ENCODE peak calls at places on chromosome 6, in seven cellular contexts. U, H, F, P, M, C and S are unnamed samples.

GRCh38 chr6:157946865-157947532 is 34.7 kb upstream of the SYNJ2 start:
- DNase-seq in U (no peak), H (no peak), F (no peak), P (no peak), M (no peak), C (no peak), S (no peak)

GRCh38 chr6:75488026-75488425 is 5.6 kb downstream of the FILIP1 start:
- DNase-seq in U (no peak), H (no peak), F (no peak), P (no peak), M (no peak), C (no peak), S (no peak)

GRCh38 chr6:7264041-7264440 is 49.0 kb downstream of the SSR1 start:
- DNase-seq in U (no peak), H (no peak), F (no peak), P (peak; percentile 50), M (no peak), C (no peak), S (no peak)

GRCh38 chr6:47352169-47352568 is 42.5 kb upstream of the TNFRSF21 start:
- DNase-seq in U (no peak), H (peak; percentile 70), F (no peak), P (no peak), M (no peak), C (no peak), S (no peak)

GRCh38 chr6:157466340-157466643 is 85.3 kb downstream of the ZDHHC14 start:
- DNase-seq in U (no peak), H (no peak), F (no peak), P (no peak), M (no peak), C (no peak), S (no peak)

GRCh38 chr6:38495922-38496635 is 143.7 kb downstream of the BTBD9 start:
- DNase-seq in U (no peak), H (no peak), F (no peak), P (no peak), M (no peak), C (no peak), S (no peak)

GRCh38 chr6:337782-338464 is 45.6 kb downstream of the DUSP22 start:
- DNase-seq in U (no peak), H (no peak), F (no peak), P (no peak), M (no peak), C (no peak), S (no peak)

GRCh38 chr6:105569706-105570105 is 166.8 kb upstream of the PREP start:
- DNase-seq in U (no peak), H (no peak), F (no peak), P (no peak), M (no peak), C (no peak), S (no peak)

GRCh38 chr6:44222987-44223470 is 366 bp upstream of the SLC29A1 start:
- DNase-seq in U (no peak), H (no peak), F (no peak), P (no peak), M (no peak), C (no peak), S (no peak)

GRCh38 chr6:44224978-44225330 is 1.6 kb downstream of the SLC29A1 start:
- DNase-seq in U (no peak), H (no peak), F (no peak), P (no peak), M (no peak), C (no peak), S (no peak)

GRCh38 chr6:44222486-44222986 is 859 bp upstream of the SLC29A1 start:
- DNase-seq in U (no peak), H (peak; percentile 74), F (no peak), P (no peak), M (no peak), C (no peak), S (no peak)

GRCh38 chr6:44224154-44224977 is 971 bp downstream of the SLC29A1 start:
- DNase-seq in U (no peak), H (no peak), F (no peak), P (no peak), M (no peak), C (no peak), S (no peak)

DNA sequence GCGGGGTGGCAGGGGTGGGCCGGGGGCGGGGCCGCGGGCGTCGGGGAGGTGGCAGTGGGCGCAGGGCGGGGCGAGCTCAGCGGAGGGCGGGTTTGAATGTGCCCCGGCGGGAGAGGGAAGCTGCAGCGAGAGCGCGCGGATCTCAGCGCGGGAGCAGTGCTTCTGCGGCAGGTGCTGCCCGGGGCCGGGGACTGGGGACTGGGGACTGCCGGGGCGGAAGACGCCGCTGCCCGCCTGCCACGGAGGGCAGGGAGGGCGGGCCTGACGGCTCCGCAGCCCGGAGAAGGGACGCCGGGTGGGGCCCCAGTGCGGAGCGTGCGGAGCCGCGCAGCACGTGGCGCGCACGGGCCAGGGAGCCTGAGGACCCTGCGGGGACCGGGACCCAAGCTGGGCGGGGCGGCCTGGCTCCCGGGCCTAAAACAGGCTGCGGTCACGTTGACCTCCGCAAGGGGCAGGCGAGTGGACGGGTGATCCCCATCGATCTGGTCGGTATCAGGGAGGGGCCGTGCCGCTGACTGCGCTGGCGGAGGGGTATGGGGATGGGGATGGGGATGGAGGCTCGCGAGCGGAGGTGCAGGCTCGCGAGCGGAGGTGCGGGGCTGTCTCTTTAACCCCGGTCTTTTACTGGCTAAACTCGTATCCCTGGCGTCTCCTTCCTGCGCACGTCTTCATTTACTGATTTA is at the start of gene SLC29A1:
- DNase-seq in U (peak; percentile 48), H (peak; percentile 92), F (peak; percentile 84), P (peak; percentile 80), M (peak; percentile 87), C (peak; percentile 76), S (peak; percentile 85)
- H3K4me1 ChIP-seq in U (peaks cover 26% of the 10 kb centered on the region), H (peaks cover 10% of the 10 kb centered on the region), F (peaks cover 15% of the 10 kb centered on the region), P (peaks cover 14% of the 10 kb centered on the region), M (peaks cover 28% of the 10 kb centered on the region), C (peaks cover 36% of the 10 kb centered on the region), S (peaks cover 75% of the 10 kb centered on the region)

GRCh38 chr6:52820198-52820597 is 16.6 kb upstream of the GSTA1 start:
- DNase-seq in U (no peak), H (no peak), F (no peak), P (no peak), M (no peak), C (no peak), S (no peak)

DNA sequence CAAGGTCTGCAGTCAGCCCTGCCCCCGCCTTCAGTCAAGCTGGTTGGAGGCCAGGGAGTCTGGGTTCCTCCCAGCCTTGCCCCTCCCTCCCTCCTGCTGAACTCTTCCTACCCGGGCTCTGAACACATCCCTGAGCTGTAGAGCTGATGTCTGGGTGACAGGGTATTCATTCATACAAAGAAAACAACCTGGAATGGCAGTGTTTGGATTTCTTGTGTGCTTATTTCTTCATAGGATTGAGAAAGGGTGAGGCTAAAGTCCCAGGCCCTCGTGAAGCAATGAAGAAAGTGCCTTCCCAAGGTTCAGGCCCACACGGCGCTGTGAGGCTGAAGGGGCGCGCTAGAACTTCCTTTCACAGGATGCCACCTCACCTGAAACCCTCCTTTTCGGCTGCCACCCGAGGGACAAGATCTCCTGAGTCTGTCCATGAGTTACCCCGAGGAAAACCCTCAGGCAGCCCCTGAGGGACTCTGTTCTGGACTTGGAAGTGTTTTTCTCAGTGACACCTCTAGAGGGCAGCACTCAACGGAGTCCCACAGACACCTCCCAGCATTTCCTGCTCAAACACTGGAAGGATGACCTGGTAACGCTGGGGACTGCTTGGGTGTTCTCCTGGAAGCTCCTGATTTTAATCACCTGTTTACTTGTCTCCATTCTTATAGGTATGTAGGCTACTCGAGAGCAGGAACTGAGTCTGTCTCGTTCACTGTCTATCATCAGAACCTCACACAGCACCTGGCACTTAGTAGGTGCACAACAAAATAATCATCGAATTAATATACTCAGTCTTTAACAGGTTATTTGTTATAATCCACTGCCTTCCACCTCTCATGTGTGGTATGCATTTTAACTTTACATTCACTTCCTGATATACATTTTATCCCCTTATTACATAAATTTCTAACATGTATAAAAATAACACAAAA is 11.8 kb upstream of the GSTA1 start:
- DNase-seq in U (peak; percentile 54), H (peak; percentile 89), F (peak; percentile 79), P (no peak), M (peak; percentile 55), C (peak; percentile 32), S (no peak)
- TF ChIP-seq CTCF in U (peak; percentile 75), H (peak; percentile 82), F (peak; percentile 81), P (peak; percentile 53), M (peak; percentile 57), C (no peak), S (peak; percentile 63)

GRCh38 chr6:52157301-52157930 is 28.8 kb upstream of the IL17A start:
- DNase-seq in U (no peak), H (no peak), F (no peak), P (no peak), M (no peak), C (no peak), S (no peak)
- H3K4me1 ChIP-seq in U (peaks cover 3% of the 10 kb centered on the region), H (no peaks in the 10 kb centered on the region), F (peaks cover 22% of the 10 kb centered on the region), P (no peaks in the 10 kb centered on the region), M (no peaks in the 10 kb centered on the region), C (no peaks in the 10 kb centered on the region), S (no peaks in the 10 kb centered on the region)

DNA sequence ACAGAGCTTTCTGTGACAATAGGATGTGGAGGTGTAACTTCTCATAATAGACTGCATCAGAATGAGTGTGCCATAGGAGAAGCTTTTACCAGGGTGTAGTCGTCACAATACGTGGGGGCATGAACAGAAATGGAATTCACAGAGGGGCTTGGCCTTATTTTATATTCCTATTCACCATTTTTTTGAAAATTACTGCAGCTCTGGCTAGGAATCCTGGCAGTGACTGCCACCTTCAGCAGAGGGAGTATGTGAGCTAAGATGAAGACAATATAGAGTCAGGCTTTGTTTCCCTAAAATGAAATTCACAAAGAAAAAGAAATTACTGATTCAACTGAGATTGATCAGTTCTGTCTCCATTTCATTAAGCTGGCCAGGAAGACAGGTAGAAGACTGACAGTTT is 13.9 kb downstream of the TOMM6 start:
- DNase-seq in U (no peak), H (peak; percentile 49), F (no peak), P (no peak), M (no peak), C (no peak), S (no peak)
- TF ChIP-seq CTCF in U (peak; percentile 72), H (peak; percentile 74), F (peak; percentile 56), P (no peak), M (no peak), C (no peak), S (no peak)

GRCh38 chr6:163461696-163462095 is 47.2 kb downstream of the QKI start:
- DNase-seq in U (no peak), H (no peak), F (no peak), P (no peak), M (no peak), C (no peak), S (no peak)

GRCh38 chr6:163460307-163460782 is 45.8 kb downstream of the QKI start:
- DNase-seq in U (no peak), H (peak; percentile 58), F (no peak), P (no peak), M (peak; percentile 49), C (no peak), S (no peak)

GRCh38 chr6:163466839-163467390 is 52.4 kb downstream of the QKI start:
- DNase-seq in U (no peak), H (no peak), F (no peak), P (no peak), M (no peak), C (no peak), S (no peak)

GRCh38 chr6:163463180-163463579 is 48.7 kb downstream of the QKI start:
- DNase-seq in U (no peak), H (no peak), F (no peak), P (no peak), M (no peak), C (no peak), S (no peak)

DNA sequence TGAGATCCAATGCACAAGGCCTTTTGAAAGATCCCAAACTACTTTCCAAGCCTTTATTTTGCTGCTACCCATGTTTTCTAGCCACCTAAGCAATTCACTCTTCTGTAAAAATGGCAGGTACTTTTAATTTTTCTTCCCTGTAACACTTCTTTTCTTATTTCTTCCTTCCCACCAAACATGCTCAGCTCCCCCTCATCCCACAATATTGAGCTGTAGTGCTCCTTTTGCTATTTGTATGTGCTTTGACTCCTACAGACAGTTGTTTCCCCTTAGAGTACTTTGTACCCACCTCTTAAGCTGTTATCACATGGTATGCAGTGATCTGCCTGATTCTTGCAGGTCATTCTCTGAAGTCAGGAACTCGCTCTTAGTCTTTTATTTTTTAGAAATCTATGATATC is 49.3 kb downstream of the QKI start:
- DNase-seq in U (no peak), H (no peak), F (no peak), P (no peak), M (no peak), C (no peak), S (no peak)
- H3K4me1 ChIP-seq in U (no peaks in the 10 kb centered on the region), H (no peaks in the 10 kb centered on the region), F (no peaks in the 10 kb centered on the region), P (no peaks in the 10 kb centered on the region), M (peaks cover 16% of the 10 kb centered on the region), C (peaks cover 4% of the 10 kb centered on the region), S (peaks cover 8% of the 10 kb centered on the region)